ENCODE peak calls at places on chromosomes 7 and 10, in five cellular contexts. One of them, this sample, is unnamed.

GRCh38 chr7:43791-44540 is 148.4 kb upstream of the FAM20C start:
- DNase-seq in BE2C: no peak
- DNase-seq in A549: no peak
- DNase-seq in DND-41: no peak
- DNase-seq in psoas muscle: peak; percentile 32
- DNase-seq in this sample: no peak

GRCh38 chr10:13518076-13518692 is 10.6 kb downstream of the BEND7 start:
- DNase-seq in BE2C: no peak
- DNase-seq in A549: no peak
- DNase-seq in DND-41: no peak
- DNase-seq in psoas muscle: no peak
- DNase-seq in this sample: peak; percentile 50

GRCh38 chr7:14073543-14073942 is 84.1 kb upstream of the ETV1 start:
- DNase-seq in BE2C: no peak
- DNase-seq in A549: no peak
- DNase-seq in DND-41: no peak
- DNase-seq in psoas muscle: no peak
- DNase-seq in this sample: no peak

GRCh38 chr10:10816453-10816852 is 201.2 kb upstream of the CELF2 start:
- DNase-seq in BE2C: no peak
- DNase-seq in A549: no peak
- DNase-seq in DND-41: no peak
- DNase-seq in psoas muscle: no peak
- DNase-seq in this sample: no peak

GRCh38 chr7:28957064-28957821 is 887 bp downstream of the TRIL start:
- DNase-seq in BE2C: peak; percentile 47
- DNase-seq in A549: no peak
- DNase-seq in DND-41: no peak
- DNase-seq in psoas muscle: peak; percentile 64
- DNase-seq in this sample: no peak

GRCh38 chr10:4633186-4633585 is 192.8 kb upstream of the AKR1E2 start:
- DNase-seq in BE2C: no peak
- DNase-seq in A549: no peak
- DNase-seq in DND-41: no peak
- DNase-seq in psoas muscle: no peak
- DNase-seq in this sample: no peak

GRCh38 chr10:95253007-95253406 is 37.8 kb downstream of the PDLIM1 start:
- DNase-seq in BE2C: no peak
- DNase-seq in A549: no peak
- DNase-seq in DND-41: no peak
- DNase-seq in psoas muscle: no peak
- DNase-seq in this sample: no peak

GRCh38 chr10:103480521-103480920 is 1.5 kb upstream of the CALHM3 start:
- DNase-seq in BE2C: no peak
- DNase-seq in A549: no peak
- DNase-seq in DND-41: no peak
- DNase-seq in psoas muscle: peak; percentile 52
- DNase-seq in this sample: no peak

GRCh38 chr7:73701357-73701995 is 18.0 kb downstream of the STX1A start:
- DNase-seq in BE2C: peak; percentile 75
- DNase-seq in A549: peak; percentile 74
- DNase-seq in DND-41: peak; percentile 42
- DNase-seq in psoas muscle: no peak
- DNase-seq in this sample: no peak

GRCh38 chr10:6766480-6766879 is 186.4 kb upstream of the PRKCQ start:
- DNase-seq in BE2C: no peak
- DNase-seq in A549: no peak
- DNase-seq in DND-41: no peak
- DNase-seq in psoas muscle: no peak
- DNase-seq in this sample: no peak

GRCh38 chr10:14736043-14736442 is 38.7 kb downstream of the FAM107B start:
- DNase-seq in BE2C: no peak
- DNase-seq in A549: no peak
- DNase-seq in DND-41: no peak
- DNase-seq in psoas muscle: no peak
- DNase-seq in this sample: peak; percentile 17

GRCh38 chr10:131569851-131570715 is 258.6 kb upstream of the TCERG1L start:
- DNase-seq in BE2C: no peak
- DNase-seq in A549: no peak
- DNase-seq in DND-41: no peak
- DNase-seq in psoas muscle: no peak
- DNase-seq in this sample: no peak
- TF ChIP-seq CTCF in BE2C: no peak
- TF ChIP-seq CTCF in A549: no peak
- TF ChIP-seq CTCF in DND-41: peak; percentile 44
- TF ChIP-seq CTCF in psoas muscle: no peak
- TF ChIP-seq CTCF in this sample: peak; percentile 1

GRCh38 chr7:49119706-49120105 is 195.4 kb downstream of the CDC14C start:
- DNase-seq in BE2C: no peak
- DNase-seq in A549: no peak
- DNase-seq in DND-41: no peak
- DNase-seq in psoas muscle: no peak
- DNase-seq in this sample: no peak
- H3K4me3 ChIP-seq in BE2C: no peak overlapping the region
- H3K4me3 ChIP-seq in A549: no peak overlapping the region
- H3K4me3 ChIP-seq in DND-41: no peak overlapping the region
- H3K4me3 ChIP-seq in psoas muscle: no peak overlapping the region
- H3K4me3 ChIP-seq in this sample: no peak overlapping the region

DNA sequence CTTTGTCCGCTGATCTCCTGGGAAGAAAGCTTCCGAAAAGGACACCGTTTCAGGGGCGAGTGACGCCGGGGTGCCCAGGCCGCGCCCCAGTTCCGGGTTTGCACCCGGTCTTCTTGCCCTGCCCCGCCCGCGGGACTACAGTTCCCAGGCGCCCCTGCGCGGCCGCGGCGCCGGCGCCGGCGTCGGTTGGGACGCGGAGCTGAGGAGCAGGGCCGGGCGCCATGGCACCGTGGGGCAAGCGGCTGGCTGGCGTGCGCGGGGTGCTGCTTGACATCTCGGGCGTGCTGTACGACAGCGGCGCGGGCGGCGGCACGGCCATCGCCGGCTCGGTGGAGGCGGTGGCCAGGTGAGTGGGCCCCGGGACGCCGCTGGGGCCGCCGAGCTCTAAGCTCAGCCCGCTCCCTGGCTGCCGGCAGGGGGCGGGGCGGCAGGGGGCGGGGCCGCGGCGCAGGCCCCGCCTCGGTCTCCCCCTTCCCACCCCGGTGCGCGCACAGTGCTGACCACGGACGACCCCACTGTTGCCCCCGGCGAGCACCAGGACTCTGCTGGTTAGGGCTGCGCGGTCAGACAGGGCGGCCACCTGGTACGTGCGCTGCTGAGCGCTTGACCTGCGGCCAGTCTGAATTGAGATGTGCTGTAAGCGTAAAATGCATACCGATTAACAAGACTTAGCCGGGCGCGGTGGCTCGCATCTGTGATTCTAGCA is at the start of gene LHPP:
- DNase-seq in BE2C: peak; percentile 79
- DNase-seq in A549: peak; percentile 91
- DNase-seq in DND-41: peak; percentile 89
- DNase-seq in psoas muscle: peak; percentile 91
- DNase-seq in this sample: peak; percentile 88
- TF ChIP-seq CTCF in BE2C: no peak
- TF ChIP-seq CTCF in A549: no peak
- TF ChIP-seq CTCF in DND-41: peak; percentile 31
- TF ChIP-seq CTCF in psoas muscle: peak; percentile 58
- TF ChIP-seq CTCF in this sample: no peak

DNA sequence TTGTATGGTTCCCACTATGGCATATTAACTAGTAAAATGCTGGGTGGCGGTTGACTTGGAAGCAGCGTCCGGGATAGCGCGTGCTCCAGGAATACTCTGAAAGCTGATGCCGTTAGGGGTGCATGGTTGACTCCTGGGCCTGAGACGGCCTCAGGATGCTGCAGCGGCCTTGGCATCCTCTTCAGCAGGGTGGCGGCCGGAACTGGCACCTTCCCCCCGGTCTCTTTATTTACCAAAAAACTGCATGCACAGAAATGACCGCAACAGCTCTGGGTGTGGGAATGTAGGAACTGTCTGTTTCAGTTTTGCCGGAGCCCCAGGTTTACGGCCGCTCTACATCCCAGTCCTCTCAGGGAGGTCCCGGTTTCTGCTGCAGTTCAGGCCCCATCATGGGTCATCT is 28.8 kb downstream of the PFKP start:
- DNase-seq in BE2C: no peak
- DNase-seq in A549: no peak
- DNase-seq in DND-41: no peak
- DNase-seq in psoas muscle: no peak
- DNase-seq in this sample: no peak
- H3K4me3 ChIP-seq in BE2C: no peak overlapping the region
- H3K4me3 ChIP-seq in A549: peak overlapping the region; percentile 20
- H3K4me3 ChIP-seq in DND-41: no peak overlapping the region
- H3K4me3 ChIP-seq in psoas muscle: peak overlapping the region; percentile 7
- H3K4me3 ChIP-seq in this sample: no peak overlapping the region

DNA sequence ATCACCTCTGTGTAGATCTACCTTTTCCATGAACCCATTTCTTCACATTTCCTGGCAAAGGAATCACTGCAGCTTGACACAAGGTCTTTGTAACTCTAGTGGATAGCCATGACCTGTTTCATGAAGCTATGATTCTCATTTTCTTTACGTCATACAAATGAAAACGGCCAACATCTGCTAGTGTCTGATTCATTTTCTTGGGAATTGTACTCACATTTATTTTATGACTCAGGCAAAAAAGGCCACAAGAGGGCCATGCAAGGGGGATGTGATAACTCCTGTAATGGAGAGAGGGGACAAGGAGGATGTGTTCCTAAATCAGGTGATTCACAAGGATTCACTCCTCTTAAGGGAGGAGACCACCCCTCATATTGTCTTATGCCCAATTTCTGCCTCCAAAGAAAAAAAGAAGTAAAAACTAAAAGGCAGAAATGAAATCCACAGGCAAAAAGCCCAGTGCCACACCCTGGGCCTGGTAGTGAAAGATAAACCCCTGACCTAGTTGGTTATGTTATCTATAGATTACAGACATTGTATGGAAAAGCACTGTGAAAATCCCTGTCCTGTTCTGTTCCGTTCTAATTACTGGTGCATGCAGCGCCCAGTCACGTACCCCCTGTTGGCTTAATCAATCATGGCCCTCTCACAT is 249.9 kb downstream of the IPMK start:
- DNase-seq in BE2C: no peak
- DNase-seq in A549: peak; percentile 21
- DNase-seq in DND-41: no peak
- DNase-seq in psoas muscle: no peak
- DNase-seq in this sample: no peak
- TF ChIP-seq CTCF in BE2C: no peak
- TF ChIP-seq CTCF in A549: peak; percentile 14
- TF ChIP-seq CTCF in DND-41: no peak
- TF ChIP-seq CTCF in psoas muscle: no peak
- TF ChIP-seq CTCF in this sample: no peak

DNA sequence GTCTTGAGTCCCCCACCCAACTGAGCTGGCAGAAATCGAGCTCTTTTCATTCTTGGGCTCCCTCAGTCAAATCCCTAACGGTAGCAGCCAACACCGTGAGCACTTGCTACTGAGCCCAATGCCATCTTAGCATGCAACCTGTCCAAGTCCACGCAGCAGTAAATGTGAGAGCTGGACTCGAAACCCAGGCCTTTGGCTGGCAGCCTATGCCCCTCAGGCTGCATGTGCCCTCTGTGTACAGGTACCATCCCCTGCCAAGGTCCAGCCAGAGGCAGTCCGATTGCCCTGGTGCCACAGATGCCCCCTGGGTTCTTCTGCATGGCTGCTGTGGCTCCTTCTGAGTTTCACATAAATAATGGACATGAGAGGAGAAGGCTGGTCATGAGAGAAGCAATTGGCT is 1.2 kb upstream of the TMEM273 start:
- DNase-seq in BE2C: no peak
- DNase-seq in A549: no peak
- DNase-seq in DND-41: no peak
- DNase-seq in psoas muscle: no peak
- DNase-seq in this sample: no peak
- H3K4me3 ChIP-seq in BE2C: no peak overlapping the region
- H3K4me3 ChIP-seq in A549: no peak overlapping the region
- H3K4me3 ChIP-seq in DND-41: no peak overlapping the region
- H3K4me3 ChIP-seq in psoas muscle: no peak overlapping the region
- H3K4me3 ChIP-seq in this sample: peak overlapping the region; percentile 61

GRCh38 chr10:58184120-58184670 is 83.5 kb downstream of the IPMK start:
- DNase-seq in BE2C: no peak
- DNase-seq in A549: no peak
- DNase-seq in DND-41: no peak
- DNase-seq in psoas muscle: no peak
- DNase-seq in this sample: no peak
- TF ChIP-seq CTCF in BE2C: no peak
- TF ChIP-seq CTCF in A549: no peak
- TF ChIP-seq CTCF in DND-41: no peak
- TF ChIP-seq CTCF in psoas muscle: no peak
- TF ChIP-seq CTCF in this sample: no peak

This sample was measured in GM12865.